ENCODE peak calls at places on chromosomes 11 and 22, in eight cellular contexts. One of them, this sample, is unnamed.

GRCh38 chr22:45582955-45583320 is 80.3 kb downstream of the FBLN1 start:
- DNase-seq in right lobe of liver: no peak
- DNase-seq in heart left ventricle: peak
- DNase-seq in HCT116: no peak
- DNase-seq in adrenal gland: no peak
- DNase-seq in SK-N-SH: no peak
- DNase-seq in cardiac fibroblast: no peak
- DNase-seq in prostate gland: no peak
- DNase-seq in this sample: no peak

GRCh38 chr11:44658451-44658850 is 68.3 kb upstream of the TSPAN18 start:
- DNase-seq in right lobe of liver: no peak
- DNase-seq in heart left ventricle: no peak
- DNase-seq in HCT116: no peak
- DNase-seq in adrenal gland: no peak
- DNase-seq in SK-N-SH: peak
- DNase-seq in cardiac fibroblast: peak
- DNase-seq in prostate gland: no peak
- DNase-seq in this sample: no peak

GRCh38 chr11:69638941-69639681 is 1.8 kb upstream of the CCND1 start:
- DNase-seq in right lobe of liver: peak
- DNase-seq in heart left ventricle: peak
- DNase-seq in HCT116: peak
- DNase-seq in adrenal gland: peak
- DNase-seq in SK-N-SH: peak
- DNase-seq in cardiac fibroblast: peak
- DNase-seq in prostate gland: peak
- DNase-seq in this sample: peak

GRCh38 chr11:12206529-12206928 is 96.1 kb downstream of the MICAL2 start:
- DNase-seq in right lobe of liver: no peak
- DNase-seq in heart left ventricle: no peak
- DNase-seq in HCT116: no peak
- DNase-seq in adrenal gland: no peak
- DNase-seq in SK-N-SH: no peak
- DNase-seq in cardiac fibroblast: no peak
- DNase-seq in prostate gland: no peak
- DNase-seq in this sample: no peak

GRCh38 chr11:122751298-122752070 is 86.8 kb upstream of the CRTAM start:
- DNase-seq in right lobe of liver: no peak
- DNase-seq in heart left ventricle: no peak
- DNase-seq in HCT116: no peak
- DNase-seq in adrenal gland: no peak
- DNase-seq in SK-N-SH: peak
- DNase-seq in cardiac fibroblast: no peak
- DNase-seq in prostate gland: no peak
- DNase-seq in this sample: no peak

GRCh38 chr11:103338621-103339484 is 229.6 kb downstream of the DYNC2H1 start:
- DNase-seq in right lobe of liver: no peak
- DNase-seq in heart left ventricle: no peak
- DNase-seq in HCT116: no peak
- DNase-seq in adrenal gland: no peak
- DNase-seq in SK-N-SH: no peak
- DNase-seq in cardiac fibroblast: peak
- DNase-seq in prostate gland: no peak
- DNase-seq in this sample: peak

GRCh38 chr11:80383655-80384054 is 942.8 kb upstream of the TENM4 start:
- DNase-seq in right lobe of liver: no peak
- DNase-seq in heart left ventricle: no peak
- DNase-seq in HCT116: no peak
- DNase-seq in adrenal gland: no peak
- DNase-seq in SK-N-SH: peak
- DNase-seq in cardiac fibroblast: no peak
- DNase-seq in prostate gland: peak
- DNase-seq in this sample: no peak

GRCh38 chr11:126317681-126318641 is 14.1 kb downstream of the DCPS start:
- DNase-seq in right lobe of liver: no peak
- DNase-seq in heart left ventricle: peak
- DNase-seq in HCT116: no peak
- DNase-seq in adrenal gland: peak
- DNase-seq in SK-N-SH: peak
- DNase-seq in cardiac fibroblast: peak
- DNase-seq in prostate gland: peak
- DNase-seq in this sample: peak

GRCh38 chr11:101870510-101870909 is 44.3 kb upstream of the CEP126 start:
- DNase-seq in right lobe of liver: no peak
- DNase-seq in heart left ventricle: no peak
- DNase-seq in HCT116: peak
- DNase-seq in adrenal gland: no peak
- DNase-seq in SK-N-SH: no peak
- DNase-seq in cardiac fibroblast: peak
- DNase-seq in prostate gland: no peak
- DNase-seq in this sample: peak

GRCh38 chr11:86160546-86161149 is 83.9 kb upstream of the EED start:
- DNase-seq in right lobe of liver: no peak
- DNase-seq in heart left ventricle: no peak
- DNase-seq in HCT116: no peak
- DNase-seq in adrenal gland: no peak
- DNase-seq in SK-N-SH: no peak
- DNase-seq in cardiac fibroblast: peak
- DNase-seq in prostate gland: no peak
- DNase-seq in this sample: peak

GRCh38 chr11:72446929-72447753 is 12.8 kb upstream of the CLPB start:
- DNase-seq in right lobe of liver: no peak
- DNase-seq in heart left ventricle: no peak
- DNase-seq in HCT116: peak
- DNase-seq in adrenal gland: no peak
- DNase-seq in SK-N-SH: peak
- DNase-seq in cardiac fibroblast: peak
- DNase-seq in prostate gland: peak
- DNase-seq in this sample: peak

GRCh38 chr11:129268371-129268770 is 76.2 kb upstream of the ARHGAP32 start:
- DNase-seq in right lobe of liver: no peak
- DNase-seq in heart left ventricle: no peak
- DNase-seq in HCT116: no peak
- DNase-seq in adrenal gland: no peak
- DNase-seq in SK-N-SH: no peak
- DNase-seq in cardiac fibroblast: no peak
- DNase-seq in prostate gland: no peak
- DNase-seq in this sample: no peak

GRCh38 chr22:37051629-37052385 is at the start of gene KCTD17:
- DNase-seq in right lobe of liver: peak
- DNase-seq in heart left ventricle: peak
- DNase-seq in HCT116: peak
- DNase-seq in adrenal gland: peak
- DNase-seq in SK-N-SH: peak
- DNase-seq in cardiac fibroblast: peak
- DNase-seq in prostate gland: peak
- DNase-seq in this sample: peak

GRCh38 chr11:45025716-45026492 is 75.2 kb upstream of the TP53I11 start:
- DNase-seq in right lobe of liver: peak
- DNase-seq in heart left ventricle: peak
- DNase-seq in HCT116: no peak
- DNase-seq in adrenal gland: peak
- DNase-seq in SK-N-SH: peak
- DNase-seq in cardiac fibroblast: peak
- DNase-seq in prostate gland: no peak
- DNase-seq in this sample: no peak

GRCh38 chr11:47348859-47349258 is 3.6 kb downstream of the MYBPC3 start:
- DNase-seq in right lobe of liver: no peak
- DNase-seq in heart left ventricle: no peak
- DNase-seq in HCT116: peak
- DNase-seq in adrenal gland: peak
- DNase-seq in SK-N-SH: peak
- DNase-seq in cardiac fibroblast: peak
- DNase-seq in prostate gland: no peak
- DNase-seq in this sample: peak

GRCh38 chr11:94656968-94657367 is 89.8 kb downstream of the PIWIL4 start:
- DNase-seq in right lobe of liver: no peak
- DNase-seq in heart left ventricle: no peak
- DNase-seq in HCT116: no peak
- DNase-seq in adrenal gland: no peak
- DNase-seq in SK-N-SH: no peak
- DNase-seq in cardiac fibroblast: no peak
- DNase-seq in prostate gland: no peak
- DNase-seq in this sample: peak

GRCh38 chr11:94655951-94656350 is 88.8 kb downstream of the PIWIL4 start:
- DNase-seq in right lobe of liver: no peak
- DNase-seq in heart left ventricle: no peak
- DNase-seq in HCT116: no peak
- DNase-seq in adrenal gland: no peak
- DNase-seq in SK-N-SH: no peak
- DNase-seq in cardiac fibroblast: no peak
- DNase-seq in prostate gland: no peak
- DNase-seq in this sample: no peak

GRCh38 chr11:94653561-94653960 is 86.4 kb downstream of the PIWIL4 start:
- DNase-seq in right lobe of liver: no peak
- DNase-seq in heart left ventricle: no peak
- DNase-seq in HCT116: no peak
- DNase-seq in adrenal gland: no peak
- DNase-seq in SK-N-SH: no peak
- DNase-seq in cardiac fibroblast: no peak
- DNase-seq in prostate gland: no peak
- DNase-seq in this sample: no peak

GRCh38 chr11:94654201-94654600 is 87.0 kb downstream of the PIWIL4 start:
- DNase-seq in right lobe of liver: no peak
- DNase-seq in heart left ventricle: no peak
- DNase-seq in HCT116: no peak
- DNase-seq in adrenal gland: no peak
- DNase-seq in SK-N-SH: no peak
- DNase-seq in cardiac fibroblast: no peak
- DNase-seq in prostate gland: no peak
- DNase-seq in this sample: no peak

DNA sequence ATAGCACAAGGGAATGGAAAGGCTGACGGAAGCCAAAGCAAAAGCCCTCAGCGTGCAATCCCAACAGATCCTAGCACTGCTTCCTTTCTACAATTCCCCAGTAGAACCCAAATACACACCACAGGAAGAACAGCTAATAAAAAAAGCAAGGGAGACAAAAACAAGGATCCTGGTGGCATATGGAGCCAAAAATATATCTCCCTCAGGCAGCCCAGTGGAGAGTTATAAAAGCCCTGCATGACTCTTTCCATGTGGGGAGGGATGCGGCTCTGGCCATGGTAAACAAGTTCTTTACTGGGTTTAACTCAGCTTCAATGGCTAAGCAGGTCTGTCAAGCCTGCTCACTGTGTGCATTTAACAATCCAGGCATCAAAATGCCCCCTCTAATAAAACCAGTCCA is 88.1 kb downstream of the PIWIL4 start:
- DNase-seq in right lobe of liver: no peak
- DNase-seq in heart left ventricle: no peak
- DNase-seq in HCT116: no peak
- DNase-seq in adrenal gland: no peak
- DNase-seq in SK-N-SH: no peak
- DNase-seq in cardiac fibroblast: no peak
- DNase-seq in prostate gland: peak
- DNase-seq in this sample: no peak
- H3K4me3 ChIP-seq in right lobe of liver: no peak
- H3K4me3 ChIP-seq in heart left ventricle: no peak
- H3K4me3 ChIP-seq in HCT116: no peak
- H3K4me3 ChIP-seq in adrenal gland: no peak
- H3K4me3 ChIP-seq in SK-N-SH: no peak
- H3K4me3 ChIP-seq in cardiac fibroblast: no peak
- H3K4me3 ChIP-seq in prostate gland: no peak
- H3K4me3 ChIP-seq in this sample: no peak

DNA sequence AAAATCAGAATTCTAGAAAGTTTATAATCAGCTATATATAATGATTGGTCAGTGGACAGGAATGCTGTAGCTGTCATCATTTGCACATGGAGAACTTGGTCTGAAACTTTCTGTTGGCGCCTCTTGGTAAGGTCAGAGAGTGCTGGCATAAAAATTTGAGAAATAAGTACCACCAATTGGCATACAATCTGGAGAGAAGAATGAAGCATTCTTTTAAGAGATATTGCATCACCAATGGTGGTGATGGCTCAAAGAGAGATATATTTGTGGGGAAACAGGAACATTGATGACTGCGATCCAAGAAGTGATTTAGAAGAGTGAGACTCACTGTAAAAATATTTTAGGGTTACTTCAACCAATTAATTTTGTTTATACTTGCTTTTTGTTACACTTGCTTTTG is 19.7 kb upstream of the OOSP1 start:
- DNase-seq in right lobe of liver: no peak
- DNase-seq in heart left ventricle: no peak
- DNase-seq in HCT116: no peak
- DNase-seq in adrenal gland: no peak
- DNase-seq in SK-N-SH: no peak
- DNase-seq in cardiac fibroblast: peak
- DNase-seq in prostate gland: no peak
- DNase-seq in this sample: no peak
- H3K4me3 ChIP-seq in right lobe of liver: no peak
- H3K4me3 ChIP-seq in heart left ventricle: no peak
- H3K4me3 ChIP-seq in HCT116: no peak
- H3K4me3 ChIP-seq in adrenal gland: no peak
- H3K4me3 ChIP-seq in SK-N-SH: no peak
- H3K4me3 ChIP-seq in cardiac fibroblast: no peak
- H3K4me3 ChIP-seq in prostate gland: no peak
- H3K4me3 ChIP-seq in this sample: no peak

GRCh38 chr11:118441770-118442169 is 5.5 kb downstream of the KMT2A start:
- DNase-seq in right lobe of liver: no peak
- DNase-seq in heart left ventricle: no peak
- DNase-seq in HCT116: no peak
- DNase-seq in adrenal gland: no peak
- DNase-seq in SK-N-SH: no peak
- DNase-seq in cardiac fibroblast: no peak
- DNase-seq in prostate gland: no peak
- DNase-seq in this sample: no peak
- H3K4me3 ChIP-seq in right lobe of liver: no peak
- H3K4me3 ChIP-seq in heart left ventricle: no peak
- H3K4me3 ChIP-seq in HCT116: no peak
- H3K4me3 ChIP-seq in adrenal gland: no peak
- H3K4me3 ChIP-seq in SK-N-SH: no peak
- H3K4me3 ChIP-seq in cardiac fibroblast: no peak
- H3K4me3 ChIP-seq in prostate gland: no peak
- H3K4me3 ChIP-seq in this sample: no peak

DNA sequence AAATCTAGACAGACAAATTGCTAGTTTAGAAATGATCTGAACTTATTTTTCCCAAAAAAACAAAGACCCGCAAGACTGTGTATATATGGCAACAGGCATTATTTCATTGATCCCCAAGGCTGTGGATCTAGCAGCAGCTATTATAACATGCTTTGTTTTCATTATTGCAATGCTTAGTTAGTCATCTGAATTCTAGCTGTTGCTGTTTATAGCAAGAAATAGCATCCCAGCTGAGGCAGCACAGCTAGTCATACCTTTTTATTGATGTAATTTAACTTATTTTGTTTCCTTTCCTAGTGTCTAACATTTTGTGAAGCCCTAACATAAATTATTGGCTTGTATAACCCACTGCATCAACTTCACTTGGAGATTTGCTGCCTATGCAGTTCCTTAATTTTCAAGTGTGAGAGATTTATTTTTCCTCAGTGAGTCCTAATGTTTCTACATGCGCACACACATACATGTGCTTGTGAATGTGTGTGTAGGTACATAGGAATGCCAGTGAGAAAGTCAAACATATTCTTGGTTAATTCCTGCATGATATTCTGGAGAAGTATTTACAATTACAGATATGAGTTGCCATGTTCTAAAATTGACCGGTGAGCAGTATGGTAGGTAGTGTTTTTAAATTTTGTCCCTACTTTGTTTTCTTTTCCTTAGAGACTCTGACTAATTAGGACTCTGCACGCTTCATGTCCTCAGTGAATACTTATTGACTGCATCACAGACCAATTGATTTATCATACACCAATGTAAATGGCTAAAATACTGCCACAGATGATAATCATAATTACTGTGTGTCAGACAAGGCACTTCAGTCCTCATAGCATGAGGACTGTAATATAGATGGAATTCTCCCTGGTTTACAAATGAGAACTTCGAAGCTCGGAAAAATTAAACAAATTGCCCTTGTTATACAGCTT is 119.3 kb downstream of the WNT11 start:
- DNase-seq in right lobe of liver: no peak
- DNase-seq in heart left ventricle: no peak
- DNase-seq in HCT116: no peak
- DNase-seq in adrenal gland: no peak
- DNase-seq in SK-N-SH: no peak
- DNase-seq in cardiac fibroblast: no peak
- DNase-seq in prostate gland: no peak
- DNase-seq in this sample: peak
- H3K4me3 ChIP-seq in right lobe of liver: no peak
- H3K4me3 ChIP-seq in heart left ventricle: no peak
- H3K4me3 ChIP-seq in HCT116: no peak
- H3K4me3 ChIP-seq in adrenal gland: no peak
- H3K4me3 ChIP-seq in SK-N-SH: no peak
- H3K4me3 ChIP-seq in cardiac fibroblast: no peak
- H3K4me3 ChIP-seq in prostate gland: no peak
- H3K4me3 ChIP-seq in this sample: no peak

This sample was measured in adipocyte.